ENCODE peak calls at places on chromosomes 7 and 10, in five cellular contexts. One of them, this sample, is unnamed.

GRCh38 chr7:1233328-1234048 is 816 bp downstream of the UNCX start:
- DNase-seq in activated CD8-positive, alpha-beta memory T cell treated with anti-CD3 and anti-CD28 coated beads for 1 hour: no peak
- DNase-seq in hippocampal formation: no peak
- DNase-seq in WTC11: peak
- DNase-seq in HFFc6: no peak
- DNase-seq in this sample: no peak

GRCh38 chr7:98997836-98998235 is 119.5 kb downstream of the TRRAP start:
- DNase-seq in activated CD8-positive, alpha-beta memory T cell treated with anti-CD3 and anti-CD28 coated beads for 1 hour: no peak
- DNase-seq in hippocampal formation: no peak
- DNase-seq in WTC11: no peak
- DNase-seq in HFFc6: no peak
- DNase-seq in this sample: peak

GRCh38 chr7:157253850-157254249 is 83.0 kb upstream of the DNAJB6 start:
- DNase-seq in activated CD8-positive, alpha-beta memory T cell treated with anti-CD3 and anti-CD28 coated beads for 1 hour: no peak
- DNase-seq in hippocampal formation: peak
- DNase-seq in WTC11: no peak
- DNase-seq in HFFc6: no peak
- DNase-seq in this sample: no peak

GRCh38 chr10:26557641-26558014 is 119.5 kb downstream of the APBB1IP start:
- DNase-seq in activated CD8-positive, alpha-beta memory T cell treated with anti-CD3 and anti-CD28 coated beads for 1 hour: no peak
- DNase-seq in hippocampal formation: no peak
- DNase-seq in WTC11: no peak
- DNase-seq in HFFc6: peak
- DNase-seq in this sample: peak

GRCh38 chr7:146670532-146670931 is 553.9 kb downstream of the CNTNAP2 start:
- DNase-seq in activated CD8-positive, alpha-beta memory T cell treated with anti-CD3 and anti-CD28 coated beads for 1 hour: no peak
- DNase-seq in hippocampal formation: no peak
- DNase-seq in WTC11: no peak
- DNase-seq in HFFc6: no peak
- DNase-seq in this sample: no peak

GRCh38 chr7:132029369-132030160 is 473.1 kb upstream of the PODXL start:
- DNase-seq in activated CD8-positive, alpha-beta memory T cell treated with anti-CD3 and anti-CD28 coated beads for 1 hour: no peak
- DNase-seq in hippocampal formation: no peak
- DNase-seq in WTC11: no peak
- DNase-seq in HFFc6: no peak
- DNase-seq in this sample: no peak

GRCh38 chr10:59322131-59322530 is 40.2 kb downstream of the FAM13C start:
- DNase-seq in activated CD8-positive, alpha-beta memory T cell treated with anti-CD3 and anti-CD28 coated beads for 1 hour: no peak
- DNase-seq in hippocampal formation: no peak
- DNase-seq in WTC11: no peak
- DNase-seq in HFFc6: no peak
- DNase-seq in this sample: no peak

GRCh38 chr7:86008898-86009297 is 634.8 kb upstream of the GRM3 start:
- DNase-seq in activated CD8-positive, alpha-beta memory T cell treated with anti-CD3 and anti-CD28 coated beads for 1 hour: no peak
- DNase-seq in hippocampal formation: no peak
- DNase-seq in WTC11: no peak
- DNase-seq in HFFc6: no peak
- DNase-seq in this sample: no peak

GRCh38 chr7:28685291-28685659 is 272.9 kb downstream of the TRIL start:
- DNase-seq in activated CD8-positive, alpha-beta memory T cell treated with anti-CD3 and anti-CD28 coated beads for 1 hour: no peak
- DNase-seq in hippocampal formation: no peak
- DNase-seq in WTC11: no peak
- DNase-seq in HFFc6: no peak
- DNase-seq in this sample: no peak

GRCh38 chr7:39735903-39736302 is 112.5 kb downstream of the RALA start:
- DNase-seq in activated CD8-positive, alpha-beta memory T cell treated with anti-CD3 and anti-CD28 coated beads for 1 hour: no peak
- DNase-seq in hippocampal formation: no peak
- DNase-seq in WTC11: no peak
- DNase-seq in HFFc6: no peak
- DNase-seq in this sample: no peak

GRCh38 chr7:17090751-17091150 is 207.7 kb upstream of the AHR start:
- DNase-seq in activated CD8-positive, alpha-beta memory T cell treated with anti-CD3 and anti-CD28 coated beads for 1 hour: no peak
- DNase-seq in hippocampal formation: no peak
- DNase-seq in WTC11: no peak
- DNase-seq in HFFc6: peak
- DNase-seq in this sample: peak

GRCh38 chr7:99396914-99397631 is 11.3 kb downstream of the PDAP1 start:
- DNase-seq in activated CD8-positive, alpha-beta memory T cell treated with anti-CD3 and anti-CD28 coated beads for 1 hour: no peak
- DNase-seq in hippocampal formation: no peak
- DNase-seq in WTC11: no peak
- DNase-seq in HFFc6: no peak
- DNase-seq in this sample: no peak

GRCh38 chr7:150377116-150377979 is 1.8 kb upstream of the ZNF775 start:
- DNase-seq in activated CD8-positive, alpha-beta memory T cell treated with anti-CD3 and anti-CD28 coated beads for 1 hour: no peak
- DNase-seq in hippocampal formation: no peak
- DNase-seq in WTC11: peak
- DNase-seq in HFFc6: no peak
- DNase-seq in this sample: no peak

GRCh38 chr10:5470062-5470751 is 29.2 kb downstream of the CALML5 start:
- DNase-seq in activated CD8-positive, alpha-beta memory T cell treated with anti-CD3 and anti-CD28 coated beads for 1 hour: no peak
- DNase-seq in hippocampal formation: no peak
- DNase-seq in WTC11: no peak
- DNase-seq in HFFc6: no peak
- DNase-seq in this sample: no peak

GRCh38 chr10:62464308-62464707 is 90.1 kb downstream of the ZNF365 start:
- DNase-seq in activated CD8-positive, alpha-beta memory T cell treated with anti-CD3 and anti-CD28 coated beads for 1 hour: no peak
- DNase-seq in hippocampal formation: no peak
- DNase-seq in WTC11: no peak
- DNase-seq in HFFc6: peak
- DNase-seq in this sample: peak

GRCh38 chr10:47403401-47404318 is 19.6 kb upstream of the ZNF488 start:
- DNase-seq in activated CD8-positive, alpha-beta memory T cell treated with anti-CD3 and anti-CD28 coated beads for 1 hour: no peak
- DNase-seq in hippocampal formation: no peak
- DNase-seq in WTC11: no peak
- DNase-seq in HFFc6: no peak
- DNase-seq in this sample: no peak